ENCODE peak calls at places on chromosomes 2 and 18, in six cellular contexts. D is GM12878, U is SK-N-SH, M is K562, S is HepG2, O is H1. T is an unnamed sample.

GRCh38 chr18:27361477-27361876 is 176.4 kb upstream of the CHST9 start:
- DNase-seq in U (no peak), D (no peak), O (no peak), M (no peak), S (no peak), T (no peak)

GRCh38 chr18:78423776-78424175 is 555.8 kb upstream of the SALL3 start:
- DNase-seq in M (no peak), D (no peak), O (no peak), U (no peak), S (no peak), T (no peak)

GRCh38 chr2:217858519-217859466 is 144.0 kb downstream of the TNS1 start:
- DNase-seq in D (no peak), S (peak; percentile 16), O (no peak), M (peak; percentile 29), U (peak; percentile 89), T (no peak)

GRCh38 chr2:180663016-180663471 is 317.4 kb upstream of the UBE2E3 start:
- DNase-seq in S (no peak), M (no peak), O (no peak), D (no peak), U (no peak), T (no peak)

GRCh38 chr2:101223814-101224231 is 28.9 kb upstream of the CNOT11 start:
- DNase-seq in U (no peak), S (no peak), O (no peak), M (no peak), D (peak; percentile 97), T (peak; percentile 96)

GRCh38 chr2:29014811-29015414 is 33.8 kb downstream of the TOGARAM2 start:
- DNase-seq in D (no peak), U (no peak), S (no peak), M (no peak), O (no peak), T (peak; percentile 43)

GRCh38 chr18:48337053-48337452 is 72.1 kb downstream of the ZBTB7C start:
- DNase-seq in M (no peak), D (no peak), U (no peak), O (no peak), S (no peak), T (no peak)

GRCh38 chr2:170711196-170711773 is 3.9 kb upstream of the SP5 start:
- DNase-seq in M (no peak), S (peak; percentile 81), U (no peak), O (no peak), D (no peak), T (no peak)

GRCh38 chr2:67374949-67375348 is 22.2 kb upstream of the ETAA1 start:
- DNase-seq in S (no peak), O (no peak), D (no peak), M (no peak), U (no peak), T (no peak)

GRCh38 chr2:220157312-220157711 is 529.9 kb downstream of the SLC4A3 start:
- DNase-seq in S (no peak), U (no peak), O (no peak), D (no peak), M (no peak), T (no peak)

GRCh38 chr2:75241696-75242095 is 42.4 kb upstream of the TACR1 start:
- DNase-seq in U (no peak), S (peak; percentile 25), M (no peak), O (no peak), D (no peak), T (no peak)

GRCh38 chr2:75292826-75293225 is 93.5 kb upstream of the TACR1 start:
- DNase-seq in O (no peak), M (no peak), U (no peak), S (no peak), D (no peak), T (no peak)

GRCh38 chr18:75211721-75212625 is 1.4 kb downstream of the TSHZ1 start:
- DNase-seq in M (peak; percentile 38), O (peak; percentile 76), U (peak; percentile 72), S (peak; percentile 9), D (no peak), T (peak; percentile 70)

DNA sequence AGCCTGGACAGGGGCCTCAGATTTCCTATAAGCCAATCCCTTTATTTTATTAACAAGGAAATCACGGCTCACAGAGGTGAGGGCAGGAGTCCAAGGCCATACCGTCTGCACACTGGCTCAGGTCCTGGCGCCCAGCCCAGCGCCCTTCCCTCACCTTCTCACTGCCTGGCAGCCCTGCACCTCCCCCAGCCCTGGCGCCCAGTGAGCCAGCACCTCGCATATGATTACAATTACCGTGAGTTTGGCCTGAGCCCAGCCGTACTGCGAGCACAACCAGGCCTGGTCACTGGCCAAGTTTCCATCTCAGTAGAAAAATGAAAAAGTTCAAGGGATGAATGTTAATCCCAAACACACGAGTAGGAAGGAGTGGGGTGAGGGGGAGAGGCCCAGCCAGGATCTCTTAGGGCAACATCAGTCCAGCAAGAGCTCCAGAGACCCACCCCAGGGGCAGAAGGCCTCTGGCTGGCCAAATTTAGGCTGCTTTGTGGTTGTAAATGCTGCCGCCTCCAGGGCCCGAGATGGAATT is 68.4 kb downstream of the MCFD2 start:
- DNase-seq in O (no peak), S (peak; percentile 77), M (no peak), D (no peak), U (peak; percentile 91), T (no peak)
- H3K27ac ChIP-seq in O (no peak overlapping the region), S (no peak overlapping the region), M (no peak overlapping the region), D (no peak overlapping the region), U (peak overlapping the region; percentile 99), T (no peak overlapping the region)

DNA sequence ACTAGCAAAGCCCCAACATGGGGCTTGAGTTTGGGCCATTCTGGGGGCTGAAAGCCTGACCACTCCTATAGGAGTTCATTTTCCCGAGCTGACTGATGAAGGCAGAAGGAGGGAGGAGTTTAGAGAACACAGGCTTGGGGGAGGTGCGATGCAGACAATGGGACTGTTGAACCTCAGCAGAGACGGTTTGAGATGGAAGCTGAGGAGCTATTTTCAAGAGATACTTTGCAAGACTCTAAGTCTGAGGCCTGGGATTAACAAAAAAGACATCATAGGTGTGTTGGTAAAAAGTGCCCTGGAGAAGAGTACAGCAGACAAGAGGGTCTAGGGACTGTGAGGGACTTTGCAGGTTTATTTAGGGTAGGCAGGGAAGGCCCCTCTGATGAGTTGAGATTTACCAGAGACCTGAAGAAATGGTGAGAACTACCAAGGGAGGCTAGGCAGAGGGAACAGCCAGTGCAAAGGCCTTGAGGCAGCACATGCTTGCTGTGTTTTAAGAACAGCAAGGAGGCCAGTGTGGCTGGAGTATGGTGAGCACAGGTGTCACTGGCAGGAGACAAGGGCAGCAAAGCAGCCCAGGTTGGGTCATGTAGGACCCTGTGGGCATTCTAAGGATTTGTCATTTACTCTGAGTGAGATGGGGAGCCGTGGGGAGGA is 31.6 kb downstream of the PCBP1 start:
- DNase-seq in U (no peak), D (no peak), S (peak; percentile 67), O (no peak), M (no peak), T (peak; percentile 58)
- TF ChIP-seq GABPA in U (no peak), D (no peak), S (no peak), O (no peak), M (no peak), T (no peak)

DNA sequence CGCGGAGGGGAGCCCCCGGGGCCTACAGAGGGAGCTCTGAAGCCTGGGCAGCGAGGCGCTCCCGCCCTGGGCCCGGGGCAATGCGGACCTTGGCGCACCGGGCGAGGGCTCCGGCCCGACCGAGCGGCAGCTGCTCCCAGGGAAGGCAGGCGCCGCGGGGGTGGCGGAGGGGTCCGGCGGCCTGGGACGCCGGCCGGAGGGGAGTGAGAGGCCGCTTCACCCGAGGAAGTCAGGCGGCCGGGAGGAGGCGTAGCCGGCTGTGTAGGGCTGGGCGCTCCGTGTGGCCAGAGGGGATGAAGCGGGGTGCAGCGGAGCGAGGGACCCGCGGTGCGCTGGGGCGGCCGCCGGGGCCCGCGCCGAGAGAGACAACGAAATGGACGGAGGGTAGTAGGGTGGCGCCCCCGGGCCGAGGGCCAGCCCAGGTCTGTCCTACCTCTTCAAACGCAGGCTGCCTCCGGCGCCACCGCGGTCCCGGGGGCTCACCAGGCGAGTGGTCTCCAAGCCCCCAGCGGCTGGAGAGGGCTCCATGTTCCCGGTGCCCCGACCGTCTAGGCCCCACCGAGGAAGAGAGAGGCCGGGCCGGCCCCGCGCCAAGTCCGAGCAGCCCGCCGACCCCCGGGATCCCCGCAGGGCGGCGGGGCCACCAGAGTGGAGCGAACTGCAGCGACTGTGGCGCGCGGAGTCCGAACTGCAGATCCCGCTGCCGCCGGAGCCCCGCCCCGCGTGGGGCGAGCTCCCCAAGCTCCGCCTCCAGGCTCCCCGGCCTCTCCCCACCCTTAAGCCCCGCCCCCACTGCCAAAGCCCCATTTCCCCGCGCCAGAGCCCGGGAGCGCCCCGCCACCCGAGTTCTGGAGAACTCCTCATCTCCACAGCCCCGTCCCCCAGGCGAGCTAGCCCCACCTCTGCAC is at the start of gene SLC30A3:
- DNase-seq in D (no peak), S (no peak), M (peak; percentile 99), O (peak; percentile 80), U (peak; percentile 97), T (peak; percentile 26)
- TF ChIP-seq POLR2AphosphoS5 in D (no peak), S (no peak), M (no peak), O (no peak), U (no peak), T (no peak)

GRCh38 chr2:237680702-237681478 is 53.5 kb downstream of the LRRFIP1 start:
- DNase-seq in O (no peak), D (no peak), S (peak; percentile 81), U (no peak), M (no peak), T (no peak)

GRCh38 chr2:237674731-237675276 is 47.4 kb downstream of the LRRFIP1 start:
- DNase-seq in S (peak; percentile 66), M (no peak), O (peak; percentile 76), U (peak; percentile 90), D (peak; percentile 77), T (peak; percentile 96)

GRCh38 chr2:237675326-237675725 is 47.9 kb downstream of the LRRFIP1 start:
- DNase-seq in U (no peak), D (no peak), O (no peak), S (no peak), M (no peak), T (no peak)

GRCh38 chr2:237682151-237682550 is 54.8 kb downstream of the LRRFIP1 start:
- DNase-seq in M (no peak), O (no peak), S (no peak), D (no peak), U (no peak), T (no peak)

GRCh38 chr2:237677951-237678481 is 50.6 kb downstream of the LRRFIP1 start:
- DNase-seq in S (peak; percentile 81), O (no peak), U (no peak), D (no peak), M (no peak), T (no peak)
- H3K27ac ChIP-seq in S (no peak overlapping the region), O (no peak overlapping the region), U (peak overlapping the region; percentile 29), D (no peak overlapping the region), M (no peak overlapping the region), T (peak overlapping the region; percentile 90)

GRCh38 chr2:169185711-169186110 is 116.3 kb downstream of the DHRS9 start:
- DNase-seq in M (no peak), O (no peak), U (no peak), D (no peak), S (no peak), T (no peak)

GRCh38 chr2:169182573-169182972 is 113.2 kb downstream of the DHRS9 start:
- DNase-seq in U (no peak), S (no peak), M (no peak), O (no peak), D (no peak), T (no peak)

GRCh38 chr2:169178804-169179390 is 109.5 kb downstream of the DHRS9 start:
- DNase-seq in O (no peak), S (no peak), M (no peak), U (no peak), D (no peak), T (no peak)

GRCh38 chr2:169189123-169189522 is 119.8 kb downstream of the DHRS9 start:
- DNase-seq in D (no peak), U (no peak), S (no peak), O (no peak), M (no peak), T (no peak)

GRCh38 chr2:169184074-169184473 is 114.7 kb downstream of the DHRS9 start:
- DNase-seq in O (no peak), S (no peak), D (no peak), U (no peak), M (no peak), T (no peak)
- TF ChIP-seq GABPA in O (no peak), S (no peak), D (no peak), U (no peak), M (no peak), T (no peak)

T was measured in HL-60.